ENCODE peak calls at places on chromosomes 12 and 14, in eight cellular contexts. One of them, this sample, is unnamed. For H3K4me1, the result is how much of the 10 kb centered on the place peaks cover.

GRCh38 chr14:61563880-61564622 is 131.3 kb upstream of the HIF1A start:
- DNase-seq in right atrium auricular region: peak
- DNase-seq in sigmoid colon: no peak
- DNase-seq in IMR-90: no peak
- DNase-seq in Caco-2: no peak
- DNase-seq in kidney: no peak
- DNase-seq in Peyer's patch: no peak
- DNase-seq in adrenal gland: no peak
- DNase-seq in this sample: no peak

GRCh38 chr12:2183556-2184541 is 131.1 kb downstream of the CACNA1C start:
- DNase-seq in right atrium auricular region: no peak
- DNase-seq in Peyer's patch: no peak
- DNase-seq in sigmoid colon: peak
- DNase-seq in adrenal gland: no peak
- DNase-seq in Caco-2: no peak
- DNase-seq in kidney: no peak
- DNase-seq in IMR-90: peak
- DNase-seq in this sample: no peak

GRCh38 chr14:86787782-86788181 is 1205.2 kb downstream of the GALC start:
- DNase-seq in kidney: no peak
- DNase-seq in Peyer's patch: no peak
- DNase-seq in adrenal gland: no peak
- DNase-seq in sigmoid colon: no peak
- DNase-seq in IMR-90: peak
- DNase-seq in Caco-2: no peak
- DNase-seq in right atrium auricular region: no peak
- DNase-seq in this sample: no peak

GRCh38 chr12:121326996-121327674 is 25.1 kb downstream of the ANAPC5 start:
- DNase-seq in Peyer's patch: no peak
- DNase-seq in sigmoid colon: no peak
- DNase-seq in adrenal gland: no peak
- DNase-seq in kidney: no peak
- DNase-seq in Caco-2: no peak
- DNase-seq in right atrium auricular region: no peak
- DNase-seq in IMR-90: no peak
- DNase-seq in this sample: no peak

GRCh38 chr14:68401855-68402254 is 391.0 kb downstream of the ZFP36L1 start:
- DNase-seq in right atrium auricular region: no peak
- DNase-seq in IMR-90: no peak
- DNase-seq in Caco-2: no peak
- DNase-seq in kidney: no peak
- DNase-seq in adrenal gland: no peak
- DNase-seq in sigmoid colon: no peak
- DNase-seq in Peyer's patch: no peak
- DNase-seq in this sample: no peak

GRCh38 chr14:71166434-71166833 is 259.2 kb downstream of the PCNX1 start:
- DNase-seq in right atrium auricular region: no peak
- DNase-seq in Caco-2: peak
- DNase-seq in sigmoid colon: no peak
- DNase-seq in IMR-90: peak
- DNase-seq in adrenal gland: peak
- DNase-seq in kidney: no peak
- DNase-seq in Peyer's patch: no peak
- DNase-seq in this sample: no peak

GRCh38 chr12:109115758-109116610 is at the start of gene ACACB:
- DNase-seq in sigmoid colon: peak
- DNase-seq in right atrium auricular region: peak
- DNase-seq in adrenal gland: peak
- DNase-seq in Caco-2: peak
- DNase-seq in IMR-90: no peak
- DNase-seq in Peyer's patch: peak
- DNase-seq in kidney: peak
- DNase-seq in this sample: peak

GRCh38 chr12:62162214-62162613 is 98.0 kb upstream of the USP15 start:
- DNase-seq in Caco-2: no peak
- DNase-seq in kidney: no peak
- DNase-seq in Peyer's patch: no peak
- DNase-seq in sigmoid colon: no peak
- DNase-seq in right atrium auricular region: no peak
- DNase-seq in IMR-90: no peak
- DNase-seq in adrenal gland: no peak
- DNase-seq in this sample: no peak

GRCh38 chr12:68042212-68042699 is 53.0 kb downstream of the IFNG-AS1 start:
- DNase-seq in adrenal gland: no peak
- DNase-seq in sigmoid colon: no peak
- DNase-seq in kidney: no peak
- DNase-seq in IMR-90: peak
- DNase-seq in right atrium auricular region: no peak
- DNase-seq in Peyer's patch: no peak
- DNase-seq in Caco-2: no peak
- DNase-seq in this sample: no peak

GRCh38 chr14:99817331-99817730 is 24.1 kb downstream of the EML1 start:
- DNase-seq in Peyer's patch: no peak
- DNase-seq in Caco-2: no peak
- DNase-seq in kidney: no peak
- DNase-seq in sigmoid colon: no peak
- DNase-seq in IMR-90: no peak
- DNase-seq in right atrium auricular region: no peak
- DNase-seq in adrenal gland: no peak
- DNase-seq in this sample: no peak

GRCh38 chr12:125098676-125099406 is 33.6 kb downstream of the AACS start:
- DNase-seq in Caco-2: no peak
- DNase-seq in adrenal gland: no peak
- DNase-seq in IMR-90: no peak
- DNase-seq in right atrium auricular region: no peak
- DNase-seq in sigmoid colon: no peak
- DNase-seq in kidney: no peak
- DNase-seq in Peyer's patch: no peak
- DNase-seq in this sample: no peak

GRCh38 chr14:84087986-84088531 is 1441.9 kb upstream of the FLRT2 start:
- DNase-seq in sigmoid colon: no peak
- DNase-seq in IMR-90: peak
- DNase-seq in adrenal gland: no peak
- DNase-seq in kidney: no peak
- DNase-seq in right atrium auricular region: no peak
- DNase-seq in Caco-2: no peak
- DNase-seq in Peyer's patch: no peak
- DNase-seq in this sample: no peak

GRCh38 chr12:71752887-71753286 is 1.8 kb upstream of the RAB21 start:
- DNase-seq in adrenal gland: no peak
- DNase-seq in right atrium auricular region: no peak
- DNase-seq in Caco-2: no peak
- DNase-seq in sigmoid colon: no peak
- DNase-seq in kidney: no peak
- DNase-seq in IMR-90: no peak
- DNase-seq in Peyer's patch: no peak
- DNase-seq in this sample: no peak

GRCh38 chr12:89857652-89858274 is 149.1 kb upstream of the ATP2B1 start:
- DNase-seq in Peyer's patch: no peak
- DNase-seq in sigmoid colon: no peak
- DNase-seq in IMR-90: no peak
- DNase-seq in adrenal gland: peak
- DNase-seq in right atrium auricular region: no peak
- DNase-seq in Caco-2: no peak
- DNase-seq in kidney: no peak
- DNase-seq in this sample: no peak

GRCh38 chr14:92224348-92224954 is 98.5 kb upstream of the SLC24A4 start:
- DNase-seq in IMR-90: peak
- DNase-seq in kidney: no peak
- DNase-seq in sigmoid colon: no peak
- DNase-seq in adrenal gland: no peak
- DNase-seq in right atrium auricular region: no peak
- DNase-seq in Peyer's patch: no peak
- DNase-seq in Caco-2: no peak
- DNase-seq in this sample: no peak

GRCh38 chr12:111840831-111841230 is 1.2 kb upstream of the MAPKAPK5 start:
- DNase-seq in Peyer's patch: no peak
- DNase-seq in IMR-90: no peak
- DNase-seq in Caco-2: no peak
- DNase-seq in kidney: no peak
- DNase-seq in sigmoid colon: no peak
- DNase-seq in adrenal gland: no peak
- DNase-seq in right atrium auricular region: no peak
- DNase-seq in this sample: no peak

GRCh38 chr12:88237954-88238353 is 95.8 kb downstream of the TMTC3 start:
- DNase-seq in kidney: no peak
- DNase-seq in IMR-90: peak
- DNase-seq in sigmoid colon: no peak
- DNase-seq in right atrium auricular region: no peak
- DNase-seq in Caco-2: no peak
- DNase-seq in Peyer's patch: no peak
- DNase-seq in adrenal gland: no peak
- DNase-seq in this sample: no peak

GRCh38 chr12:85029456-85029855 is 6.6 kb downstream of the TSPAN19 start:
- DNase-seq in sigmoid colon: no peak
- DNase-seq in Caco-2: peak
- DNase-seq in kidney: no peak
- DNase-seq in Peyer's patch: no peak
- DNase-seq in IMR-90: peak
- DNase-seq in right atrium auricular region: no peak
- DNase-seq in adrenal gland: no peak
- DNase-seq in this sample: no peak

GRCh38 chr12:93943766-93944165 is 204.6 kb upstream of the PLXNC1 start:
- DNase-seq in Caco-2: no peak
- DNase-seq in IMR-90: peak
- DNase-seq in kidney: no peak
- DNase-seq in sigmoid colon: no peak
- DNase-seq in Peyer's patch: no peak
- DNase-seq in right atrium auricular region: peak
- DNase-seq in adrenal gland: peak
- DNase-seq in this sample: no peak

GRCh38 chr12:25712169-25712568 is 159.1 kb upstream of the LMNTD1 start:
- DNase-seq in IMR-90: no peak
- DNase-seq in adrenal gland: no peak
- DNase-seq in Peyer's patch: no peak
- DNase-seq in sigmoid colon: no peak
- DNase-seq in Caco-2: no peak
- DNase-seq in right atrium auricular region: no peak
- DNase-seq in kidney: no peak
- DNase-seq in this sample: no peak

GRCh38 chr12:54723653-54724256 is 75.6 kb upstream of the DCD start:
- DNase-seq in sigmoid colon: no peak
- DNase-seq in IMR-90: peak
- DNase-seq in kidney: no peak
- DNase-seq in Caco-2: no peak
- DNase-seq in right atrium auricular region: no peak
- DNase-seq in Peyer's patch: no peak
- DNase-seq in adrenal gland: no peak
- DNase-seq in this sample: no peak

GRCh38 chr12:125100551-125101434 is 35.6 kb downstream of the AACS start:
- DNase-seq in sigmoid colon: no peak
- DNase-seq in Peyer's patch: no peak
- DNase-seq in IMR-90: no peak
- DNase-seq in adrenal gland: no peak
- DNase-seq in kidney: no peak
- DNase-seq in right atrium auricular region: no peak
- DNase-seq in Caco-2: no peak
- DNase-seq in this sample: no peak

GRCh38 chr12:129676411-129676810 is 227.4 kb downstream of the TMEM132D start:
- DNase-seq in right atrium auricular region: no peak
- DNase-seq in Caco-2: no peak
- DNase-seq in sigmoid colon: no peak
- DNase-seq in adrenal gland: no peak
- DNase-seq in kidney: no peak
- DNase-seq in IMR-90: no peak
- DNase-seq in Peyer's patch: no peak
- DNase-seq in this sample: no peak

GRCh38 chr12:129675947-129676346 is 227.9 kb downstream of the TMEM132D start:
- DNase-seq in IMR-90: no peak
- DNase-seq in Peyer's patch: no peak
- DNase-seq in right atrium auricular region: no peak
- DNase-seq in kidney: no peak
- DNase-seq in adrenal gland: no peak
- DNase-seq in sigmoid colon: no peak
- DNase-seq in Caco-2: no peak
- DNase-seq in this sample: no peak

GRCh38 chr12:129681830-129682229 is 222.0 kb downstream of the TMEM132D start:
- DNase-seq in right atrium auricular region: no peak
- DNase-seq in sigmoid colon: no peak
- DNase-seq in Caco-2: no peak
- DNase-seq in Peyer's patch: no peak
- DNase-seq in adrenal gland: no peak
- DNase-seq in IMR-90: no peak
- DNase-seq in kidney: no peak
- DNase-seq in this sample: no peak

GRCh38 chr12:129681151-129681550 is 222.7 kb downstream of the TMEM132D start:
- DNase-seq in Caco-2: no peak
- DNase-seq in adrenal gland: no peak
- DNase-seq in right atrium auricular region: no peak
- DNase-seq in IMR-90: no peak
- DNase-seq in Peyer's patch: no peak
- DNase-seq in kidney: no peak
- DNase-seq in sigmoid colon: no peak
- DNase-seq in this sample: no peak
- H3K4me3 ChIP-seq in Caco-2: no peak
- H3K4me3 ChIP-seq in adrenal gland: no peak
- H3K4me3 ChIP-seq in right atrium auricular region: no peak
- H3K4me3 ChIP-seq in IMR-90: no peak
- H3K4me3 ChIP-seq in Peyer's patch: no peak
- H3K4me3 ChIP-seq in kidney: no peak
- H3K4me3 ChIP-seq in sigmoid colon: no peak
- H3K4me3 ChIP-seq in this sample: no peak

GRCh38 chr14:58635041-58635440 is 2.7 kb upstream of the DACT1 start:
- DNase-seq in IMR-90: no peak
- DNase-seq in Caco-2: no peak
- DNase-seq in right atrium auricular region: no peak
- DNase-seq in Peyer's patch: no peak
- DNase-seq in kidney: no peak
- DNase-seq in adrenal gland: no peak
- DNase-seq in sigmoid colon: no peak
- DNase-seq in this sample: no peak
- H3K4me1 ChIP-seq in IMR-90: under half
- H3K4me1 ChIP-seq in Caco-2: under half
- H3K4me1 ChIP-seq in right atrium auricular region: under half
- H3K4me1 ChIP-seq in Peyer's patch: under half
- H3K4me1 ChIP-seq in kidney: under half
- H3K4me1 ChIP-seq in adrenal gland: under half
- H3K4me1 ChIP-seq in sigmoid colon: under half
- H3K4me1 ChIP-seq in this sample: under half

DNA sequence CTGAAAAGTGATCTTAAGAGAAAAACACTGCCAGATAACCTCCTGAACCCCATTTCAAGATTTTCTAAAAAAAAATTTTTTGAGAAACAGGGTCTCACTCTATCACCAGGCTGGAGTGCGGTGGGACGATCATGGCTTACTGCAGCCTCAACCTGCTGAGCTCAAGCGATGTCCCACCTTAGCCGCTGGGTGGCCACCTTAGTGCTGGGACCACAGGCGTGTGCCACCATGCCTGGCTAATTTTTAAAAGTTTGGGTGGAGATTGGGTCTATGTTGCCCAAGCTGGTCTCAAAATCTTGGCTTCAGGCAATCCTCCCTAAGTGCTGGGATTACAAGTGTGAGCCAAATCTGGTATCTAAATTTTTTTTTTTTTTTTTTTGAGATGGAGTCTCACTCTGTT is 3.4 kb downstream of the PNMA1 start:
- DNase-seq in sigmoid colon: no peak
- DNase-seq in kidney: no peak
- DNase-seq in Caco-2: no peak
- DNase-seq in Peyer's patch: no peak
- DNase-seq in adrenal gland: no peak
- DNase-seq in right atrium auricular region: no peak
- DNase-seq in IMR-90: no peak
- DNase-seq in this sample: no peak
- TF ChIP-seq CTCF in sigmoid colon: no peak
- TF ChIP-seq CTCF in kidney: no peak
- TF ChIP-seq CTCF in Caco-2: no peak
- TF ChIP-seq CTCF in Peyer's patch: no peak
- TF ChIP-seq CTCF in adrenal gland: no peak
- TF ChIP-seq CTCF in right atrium auricular region: no peak
- TF ChIP-seq CTCF in IMR-90: no peak
- TF ChIP-seq CTCF in this sample: no peak

GRCh38 chr14:51554953-51555352 is 96.8 kb upstream of the FRMD6 start:
- DNase-seq in Caco-2: peak
- DNase-seq in IMR-90: peak
- DNase-seq in Peyer's patch: no peak
- DNase-seq in sigmoid colon: no peak
- DNase-seq in right atrium auricular region: no peak
- DNase-seq in kidney: no peak
- DNase-seq in adrenal gland: no peak
- DNase-seq in this sample: no peak
- H3K4me3 ChIP-seq in Caco-2: no peak
- H3K4me3 ChIP-seq in IMR-90: peak
- H3K4me3 ChIP-seq in Peyer's patch: no peak
- H3K4me3 ChIP-seq in sigmoid colon: no peak
- H3K4me3 ChIP-seq in right atrium auricular region: no peak
- H3K4me3 ChIP-seq in kidney: no peak
- H3K4me3 ChIP-seq in adrenal gland: no peak
- H3K4me3 ChIP-seq in this sample: no peak

This sample was measured in upper lobe of right lung.